ENCODE peak calls at places on chromosomes 16 and 17, in four cellular contexts. B is heart left ventricle, E is ovary, R is left ventricle myocardium inferior. K is an unnamed sample.

GRCh38 chr16:4392382-4393242 is 21.0 kb downstream of the VASN start:
- DNase-seq in B (peak; percentile 70), E (peak; percentile 78), R (peak; percentile 27), K (no peak)

GRCh38 chr16:55443855-55444254 is 35.1 kb upstream of the MMP2 start:
- DNase-seq in B (no peak), E (no peak), R (no peak), K (no peak)

GRCh38 chr17:59853168-59853918 is 39.4 kb downstream of the TUBD1 start:
- DNase-seq in B (no peak), E (no peak), R (no peak), K (peak; percentile 50)

GRCh38 chr17:44921122-44921882 is 6.0 kb upstream of the GFAP start:
- DNase-seq in B (no peak), E (no peak), R (peak; percentile 60), K (no peak)

GRCh38 chr17:49987681-49988441 is 7.2 kb downstream of the DLX3 start:
- DNase-seq in B (no peak), E (no peak), R (no peak), K (no peak)

GRCh38 chr17:67132366-67132765 is 88.0 kb downstream of the CACNG1 start:
- DNase-seq in B (no peak), E (no peak), R (no peak), K (peak; percentile 51)

GRCh38 chr17:72429066-72429638 is 308.3 kb downstream of the SOX9 start:
- DNase-seq in B (no peak), E (no peak), R (no peak), K (no peak)

GRCh38 chr17:52828621-52829020 is 670.1 kb upstream of the CA10 start:
- DNase-seq in B (no peak), E (no peak), R (no peak), K (no peak)

GRCh38 chr16:47731252-47731651 is 270.1 kb downstream of the PHKB start:
- DNase-seq in B (no peak), E (no peak), R (no peak), K (no peak)

GRCh38 chr16:85570213-85570734 is 42.8 kb upstream of the GSE1 start:
- DNase-seq in B (no peak), E (no peak), R (no peak), K (peak; percentile 87)

GRCh38 chr16:66390346-66391108 is 24.0 kb downstream of the CDH5 start:
- DNase-seq in B (no peak), E (no peak), R (no peak), K (no peak)

GRCh38 chr17:7070712-7071111 is 9.3 kb downstream of the CLEC10A start:
- DNase-seq in B (no peak), E (no peak), R (no peak), K (no peak)

GRCh38 chr16:1877804-1878203 is 5.8 kb upstream of the MEIOB start:
- DNase-seq in B (no peak), E (no peak), R (no peak), K (no peak)

GRCh38 chr17:17508019-17508535 is 11.9 kb upstream of the RASD1 start:
- DNase-seq in B (no peak), E (no peak), R (peak; percentile 9), K (no peak)

GRCh38 chr17:44203731-44204452 is 4.2 kb upstream of the ATXN7L3 start:
- DNase-seq in B (no peak), E (no peak), R (no peak), K (peak; percentile 88)

GRCh38 chr16:82979406-82980111 is 352.8 kb downstream of the CDH13 start:
- DNase-seq in B (no peak), E (no peak), R (no peak), K (no peak)

GRCh38 chr16:78816499-78817441 is 717.3 kb downstream of the WWOX start:
- DNase-seq in B (no peak), E (no peak), R (no peak), K (no peak)

GRCh38 chr17:17078832-17079231 is 36.6 kb downstream of the MPRIP start:
- DNase-seq in B (no peak), E (peak; percentile 3), R (no peak), K (no peak)

GRCh38 chr16:73053379-73054130 is 5.6 kb upstream of the ZFHX3 start:
- DNase-seq in B (no peak), E (no peak), R (no peak), K (no peak)

GRCh38 chr17:59154335-59154720 is 658 bp downstream of the SKA2 start:
- DNase-seq in B (no peak), E (peak; percentile 41), R (no peak), K (peak; percentile 49)

GRCh38 chr16:57609541-57610401 is 18.7 kb upstream of the ADGRG1 start:
- DNase-seq in B (no peak), E (no peak), R (no peak), K (no peak)

GRCh38 chr17:52287611-52288010 is 129.1 kb upstream of the CA10 start:
- DNase-seq in B (no peak), E (no peak), R (no peak), K (no peak)

GRCh38 chr17:6509295-6509771 is 47.0 kb downstream of the PITPNM3 start:
- DNase-seq in B (no peak), E (no peak), R (no peak), K (no peak)

GRCh38 chr17:45241315-45242011 is 19.8 kb downstream of the FMNL1 start:
- DNase-seq in B (no peak), E (no peak), R (no peak), K (no peak)

GRCh38 chr17:35519442-35519841 is 18.0 kb downstream of the SLFN12L start:
- DNase-seq in B (no peak), E (no peak), R (no peak), K (no peak)

GRCh38 chr17:17420561-17421269 is 56.1 kb upstream of the MED9 start:
- DNase-seq in B (peak; percentile 88), E (no peak), R (peak; percentile 85), K (no peak)

GRCh38 chr17:45227101-45227591 is 5.5 kb downstream of the FMNL1 start:
- DNase-seq in B (no peak), E (no peak), R (no peak), K (no peak)

GRCh38 chr17:82595893-82596292 is 52.4 kb downstream of the WDR45B start:
- DNase-seq in B (no peak), E (no peak), R (no peak), K (no peak)

GRCh38 chr16:14111713-14112538 is 40.8 kb downstream of the MRTFB start:
- DNase-seq in B (peak; percentile 47), E (peak; percentile 71), R (peak; percentile 59), K (peak; percentile 47)

GRCh38 chr17:76710863-76711611 is at the start of gene MXRA7:
- DNase-seq in B (peak; percentile 86), E (peak; percentile 88), R (peak; percentile 81), K (no peak)

GRCh38 chr17:6109541-6109940 is 39.4 kb downstream of the WSCD1 start:
- DNase-seq in B (no peak), E (no peak), R (no peak), K (no peak)

GRCh38 chr17:73998246-73999220 is 204.9 kb upstream of the RPL38 start:
- DNase-seq in B (peak; percentile 62), E (no peak), R (peak; percentile 38), K (peak; percentile 16)

GRCh38 chr17:17351901-17352781 is 49.0 kb downstream of the NT5M start:
- DNase-seq in B (peak; percentile 83), E (no peak), R (peak; percentile 49), K (no peak)

GRCh38 chr17:34614698-34615097 is 35.3 kb downstream of the TMEM132E start:
- DNase-seq in B (no peak), E (no peak), R (no peak), K (no peak)

GRCh38 chr16:138049-138417 is 440 bp downstream of the NPRL3 start:
- DNase-seq in B (peak; percentile 63), E (peak; percentile 66), R (no peak), K (no peak)

GRCh38 chr16:13756411-13756810 is 163.5 kb upstream of the ERCC4 start:
- DNase-seq in B (no peak), E (no peak), R (no peak), K (no peak)

GRCh38 chr17:56203430-56203829 is 50.2 kb downstream of the ANKFN1 start:
- DNase-seq in B (no peak), E (no peak), R (no peak), K (no peak)
- H3K4me3 ChIP-seq in B (no peak overlapping the region), E (no peak overlapping the region), R (no peak overlapping the region), K (no peak overlapping the region)

DNA sequence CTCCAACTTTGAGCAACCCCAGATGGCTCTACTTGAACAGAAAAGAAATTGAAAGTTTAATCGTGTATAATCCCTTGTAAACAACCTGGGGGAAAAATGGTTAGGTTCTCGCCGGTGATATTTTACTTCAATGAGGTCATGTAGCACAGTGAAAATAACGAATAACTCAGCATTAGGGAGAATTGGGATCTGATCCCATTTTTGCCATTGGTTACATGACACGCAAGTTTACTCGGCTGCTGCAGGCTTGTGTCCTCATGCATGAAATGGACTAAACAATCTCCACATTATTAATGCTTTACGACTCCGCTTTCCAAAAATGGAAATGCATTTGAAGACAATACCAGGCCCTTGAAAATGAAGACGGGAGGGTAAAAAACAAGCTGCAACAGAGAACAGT is 45.5 kb upstream of the LRRC37A3 start:
- DNase-seq in B (no peak), E (no peak), R (no peak), K (no peak)
- H3K4me3 ChIP-seq in B (no peak overlapping the region), E (no peak overlapping the region), R (no peak overlapping the region), K (no peak overlapping the region)

DNA sequence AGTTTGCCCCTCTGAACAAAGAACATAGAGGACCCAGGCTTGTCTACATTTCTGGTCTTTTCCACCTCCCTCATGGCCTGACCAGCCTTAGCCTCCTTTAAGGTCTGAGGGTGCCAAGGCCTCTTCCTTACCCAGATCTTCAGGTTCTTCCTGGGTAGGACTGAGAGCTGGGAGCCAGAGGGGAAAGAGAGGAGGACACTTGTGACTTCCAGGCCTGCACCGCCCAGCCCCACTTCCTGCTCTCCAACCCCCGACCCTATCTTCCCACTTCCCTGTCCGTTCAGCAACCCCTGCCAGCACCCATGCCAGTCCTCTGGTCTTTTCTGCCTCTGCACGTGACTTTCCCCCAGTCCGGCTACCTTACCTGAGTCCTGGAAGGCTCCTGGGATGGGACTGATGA is 534 bp downstream of the PRSS36 start:
- DNase-seq in B (no peak), E (no peak), R (no peak), K (no peak)
- H3K4me3 ChIP-seq in B (no peak overlapping the region), E (no peak overlapping the region), R (peak overlapping the region; percentile 5), K (no peak overlapping the region)

GRCh38 chr17:68602267-68602644 is 1.1 kb upstream of the FAM20A start:
- DNase-seq in B (no peak), E (no peak), R (no peak), K (no peak)

GRCh38 chr17:68600123-68600880 is 865 bp downstream of the FAM20A start:
- DNase-seq in B (peak; percentile 84), E (peak; percentile 69), R (peak; percentile 56), K (no peak)

GRCh38 chr17:68603027-68603426 is 1.9 kb upstream of the FAM20A start:
- DNase-seq in B (no peak), E (no peak), R (no peak), K (no peak)

GRCh38 chr17:68600881-68601564 is at the start of gene FAM20A:
- DNase-seq in B (peak; percentile 83), E (peak; percentile 65), R (peak; percentile 58), K (no peak)

DNA sequence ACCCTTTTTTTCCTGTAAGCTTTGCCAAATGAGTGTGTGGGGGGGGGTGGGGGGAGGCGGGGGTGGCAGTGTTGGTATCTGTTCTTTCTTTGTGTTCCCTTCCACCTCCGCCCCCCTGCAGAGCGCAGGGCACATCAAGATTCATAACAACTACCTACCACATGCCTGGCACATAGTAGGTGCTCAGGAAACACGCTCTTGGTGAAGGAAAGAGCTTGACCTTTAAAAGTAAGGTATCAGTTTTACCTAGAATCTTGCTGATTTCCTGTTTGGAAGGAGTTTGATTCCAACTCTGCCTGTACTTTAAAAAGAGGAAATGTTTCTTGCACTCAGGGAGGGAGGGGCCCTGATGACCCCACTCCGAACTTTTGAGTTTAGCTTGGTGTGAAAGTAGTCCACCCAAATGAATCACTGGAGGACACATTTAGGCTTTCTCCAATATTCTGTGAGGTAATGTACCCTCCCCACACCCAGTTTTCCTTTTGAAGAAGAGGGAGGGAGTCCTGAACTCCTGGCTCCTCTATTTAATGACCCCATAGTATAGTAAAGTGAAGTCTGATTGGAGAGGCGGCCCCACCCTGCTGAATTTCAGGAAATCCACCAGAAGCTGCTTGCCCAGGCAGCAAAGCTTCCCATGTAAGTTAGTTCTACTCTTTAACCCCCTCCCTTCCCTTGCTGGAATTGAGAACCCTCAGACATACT is 549 bp upstream of the FAM20A start:
- DNase-seq in B (no peak), E (no peak), R (no peak), K (no peak)
- H3K4me3 ChIP-seq in B (no peak overlapping the region), E (peak overlapping the region; percentile 70), R (peak overlapping the region; percentile 83), K (no peak overlapping the region)